ENCODE peak calls at places on chromosome 15, in four cellular contexts. D is fibroblast of lung, X is MM.1S, M is kidney. Z is an unnamed sample.

GRCh38 chr15:50044406-50044805 is 74.6 kb downstream of the ATP8B4 start:
- DNase-seq in M (no peak), D (no peak), X (no peak), Z (no peak)

GRCh38 chr15:25287823-25288222 is 151.0 kb downstream of the UBE3A start:
- DNase-seq in X (no peak), M (no peak), D (no peak), Z (no peak)

GRCh38 chr15:100108846-100109245 is 232.9 kb downstream of the ADAMTS17 start:
- DNase-seq in X (no peak), M (no peak), D (no peak), Z (no peak)

GRCh38 chr15:51869074-51869425 is 39.6 kb downstream of the TMOD3 start:
- DNase-seq in M (no peak), X (no peak), D (peak; percentile 73), Z (peak; percentile 34)

GRCh38 chr15:89429023-89429422 is 67.4 kb downstream of the RHCG start:
- DNase-seq in M (peak; percentile 46), X (no peak), D (no peak), Z (no peak)

GRCh38 chr15:62790531-62790930 is 252.0 kb upstream of the TPM1 start:
- DNase-seq in M (no peak), D (no peak), X (no peak), Z (no peak)

GRCh38 chr15:58038426-58039106 is 26.9 kb downstream of the ALDH1A2 start:
- DNase-seq in D (peak; percentile 75), M (no peak), X (no peak), Z (no peak)

GRCh38 chr15:91694131-91694828 is 159.2 kb upstream of the SLCO3A1 start:
- DNase-seq in X (no peak), D (peak; percentile 71), M (no peak), Z (peak; percentile 13)

GRCh38 chr15:58568157-58568571 is 136.4 kb downstream of the LIPC start:
- DNase-seq in M (no peak), X (peak; percentile 22), D (no peak), Z (no peak)

GRCh38 chr15:67096536-67097294 is 31.3 kb downstream of the SMAD3 start:
- DNase-seq in X (no peak), D (no peak), M (no peak), Z (no peak)

GRCh38 chr15:74635228-74635627 is 19.6 kb downstream of the CLK3 start:
- DNase-seq in X (peak; percentile 76), D (peak; percentile 62), M (no peak), Z (no peak)

GRCh38 chr15:58190419-58190818 is 52.2 kb downstream of the AQP9 start:
- DNase-seq in X (no peak), M (no peak), D (no peak), Z (no peak)

GRCh38 chr15:57857871-57858270 is 151.4 kb downstream of the POLR2M start:
- DNase-seq in D (no peak), X (peak; percentile 22), M (no peak), Z (no peak)

GRCh38 chr15:69979269-69979668 is 118.4 kb downstream of the TLE3 start:
- DNase-seq in M (no peak), X (peak; percentile 75), D (no peak), Z (no peak)

GRCh38 chr15:39084683-39085530 is 496.0 kb upstream of the THBS1 start:
- DNase-seq in D (peak; percentile 91), M (no peak), X (no peak), Z (peak; percentile 96)

GRCh38 chr15:70597056-70597603 is 166.2 kb downstream of the UACA start:
- DNase-seq in M (no peak), X (no peak), D (no peak), Z (no peak)

GRCh38 chr15:58495836-58496501 is 64.2 kb downstream of the LIPC start:
- DNase-seq in D (no peak), X (no peak), M (no peak), Z (no peak)

GRCh38 chr15:76945494-76945893 is 13.9 kb downstream of the RCN2 start:
- DNase-seq in D (peak; percentile 39), X (no peak), M (no peak), Z (no peak)

GRCh38 chr15:91101356-91101920 is 1.4 kb downstream of the SV2B start:
- DNase-seq in D (no peak), M (no peak), X (no peak), Z (no peak)

GRCh38 chr15:70242962-70243685 is 145.4 kb upstream of the TLE3 start:
- DNase-seq in M (peak; percentile 63), D (no peak), X (no peak), Z (no peak)

GRCh38 chr15:54839379-54839778 is 357.4 kb downstream of the RSL24D1 start:
- DNase-seq in D (no peak), X (peak; percentile 73), M (no peak), Z (no peak)

GRCh38 chr15:62275818-62276217 is 110.7 kb upstream of the C2CD4B start:
- DNase-seq in M (no peak), D (no peak), X (no peak), Z (no peak)

GRCh38 chr15:99931703-99932603 is 198.7 kb upstream of the LYSMD4 start:
- DNase-seq in D (no peak), X (no peak), M (no peak), Z (no peak)

GRCh38 chr15:67680645-67681044 is 138.1 kb downstream of the MAP2K5 start:
- DNase-seq in D (peak; percentile 52), M (no peak), X (no peak), Z (peak; percentile 4)

GRCh38 chr15:87916208-87916607 is 340.3 kb downstream of the NTRK3 start:
- DNase-seq in X (no peak), M (no peak), D (no peak), Z (no peak)

GRCh38 chr15:90296996-90297395 is 31.5 kb downstream of the NGRN start:
- DNase-seq in D (no peak), X (peak; percentile 60), M (no peak), Z (no peak)

GRCh38 chr15:52005748-52006701 is 13.0 kb upstream of the MAPK6 start:
- DNase-seq in M (no peak), X (peak; percentile 54), D (peak; percentile 27), Z (no peak)

GRCh38 chr15:100687532-100688215 is 85.3 kb downstream of the ASB7 start:
- DNase-seq in M (no peak), D (peak; percentile 76), X (no peak), Z (peak; percentile 67)

DNA sequence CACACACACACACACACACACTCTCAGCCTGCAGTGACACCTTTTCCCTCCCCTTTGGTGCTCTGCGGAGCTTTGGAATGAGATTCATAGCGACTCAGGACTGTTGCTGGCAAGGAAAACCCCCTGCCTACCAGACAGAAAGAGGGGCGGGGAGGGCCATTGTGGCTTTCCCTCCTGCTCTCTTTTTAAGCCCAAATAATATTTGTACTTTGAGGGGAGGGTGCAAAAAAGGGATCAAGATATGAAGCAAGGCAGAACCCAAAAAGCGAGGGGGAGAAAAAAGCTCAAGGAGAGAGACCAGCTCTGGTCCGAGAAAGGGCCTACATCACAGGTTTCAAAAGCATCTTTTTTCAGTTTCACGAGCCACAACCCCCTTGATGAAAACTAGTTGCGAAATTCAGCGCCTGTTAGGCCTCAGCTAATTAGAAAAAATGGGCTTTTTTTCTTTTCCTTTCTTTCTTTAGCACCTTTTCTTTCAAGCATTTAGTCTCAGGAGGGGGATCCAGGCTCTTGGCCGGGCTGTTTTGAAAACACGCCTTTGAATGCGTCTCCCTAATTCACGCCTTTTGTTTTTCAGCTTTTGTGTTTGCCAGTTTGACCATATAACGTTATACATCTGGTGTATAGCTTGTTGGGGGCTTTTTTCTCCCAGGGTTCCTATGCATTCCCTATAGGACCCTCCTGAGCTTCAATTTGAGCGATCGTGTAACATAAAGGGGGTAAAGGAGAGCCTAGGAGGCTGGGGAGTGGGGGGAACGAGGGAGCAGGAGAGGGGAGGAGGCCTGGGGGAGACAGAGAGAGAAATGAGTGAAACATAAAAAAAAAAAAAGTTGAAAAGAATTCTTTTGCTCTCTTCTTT is 1043.4 kb upstream of the NR2F2 start:
- DNase-seq in X (peak; percentile 64), M (no peak), D (peak; percentile 39), Z (no peak)
- H3K4me3 ChIP-seq in X (no peak overlapping the region), M (no peak overlapping the region), D (no peak overlapping the region), Z (no peak overlapping the region)

GRCh38 chr15:23629234-23629805 is 18.3 kb downstream of the MAGEL2 start:
- DNase-seq in M (no peak), D (no peak), X (peak; percentile 55), Z (no peak)
- H3K4me3 ChIP-seq in M (no peak overlapping the region), D (no peak overlapping the region), X (no peak overlapping the region), Z (no peak overlapping the region)

GRCh38 chr15:71733122-71733521 is 77.2 kb upstream of the NR2E3 start:
- DNase-seq in X (no peak), D (no peak), M (no peak), Z (no peak)
- H3K4me3 ChIP-seq in X (no peak overlapping the region), D (no peak overlapping the region), M (no peak overlapping the region), Z (no peak overlapping the region)

DNA sequence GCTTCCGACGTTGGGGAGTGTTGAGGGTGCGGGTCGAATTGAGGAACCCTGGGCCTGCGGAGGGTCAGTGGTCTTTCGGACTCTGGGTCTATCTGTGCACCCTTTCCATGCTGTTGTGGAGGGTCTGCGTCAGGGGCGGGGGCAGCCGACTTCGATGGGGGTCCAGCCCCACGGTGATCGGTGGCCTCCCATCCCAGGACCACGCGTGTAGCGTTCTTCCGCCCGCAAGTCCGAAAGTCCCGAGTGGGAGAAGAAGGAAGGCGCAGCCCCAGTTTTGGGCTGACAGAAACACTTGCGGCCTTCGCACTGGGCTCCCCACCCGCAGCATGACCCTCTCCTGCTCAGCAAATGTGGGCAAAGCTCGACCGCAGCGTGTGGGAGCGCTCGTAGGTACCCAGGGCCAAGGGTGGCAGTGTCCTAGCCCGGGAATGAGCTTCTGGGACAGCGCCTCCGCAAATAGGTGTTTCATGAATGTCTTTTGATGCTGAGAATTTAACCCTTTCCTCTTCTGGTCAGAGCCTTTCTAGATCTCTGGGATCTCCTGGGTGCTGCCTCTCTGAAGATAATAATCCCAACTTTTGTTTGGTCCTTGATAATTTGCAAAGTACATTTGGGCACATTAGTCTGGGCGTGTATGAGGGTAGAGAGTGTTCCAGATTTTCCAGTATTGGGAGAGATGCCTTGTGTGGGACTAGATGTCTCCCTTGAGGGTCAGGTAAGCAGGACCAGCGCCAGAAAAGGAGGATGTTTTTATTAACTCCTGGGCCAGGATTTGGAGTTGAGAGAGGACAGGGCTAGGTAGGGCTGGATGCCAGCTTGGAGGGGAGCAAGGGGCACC is 2.3 kb upstream of the DLL4 start:
- DNase-seq in X (no peak), M (no peak), D (no peak), Z (no peak)
- H3K4me3 ChIP-seq in X (no peak overlapping the region), M (no peak overlapping the region), D (no peak overlapping the region), Z (no peak overlapping the region)

DNA sequence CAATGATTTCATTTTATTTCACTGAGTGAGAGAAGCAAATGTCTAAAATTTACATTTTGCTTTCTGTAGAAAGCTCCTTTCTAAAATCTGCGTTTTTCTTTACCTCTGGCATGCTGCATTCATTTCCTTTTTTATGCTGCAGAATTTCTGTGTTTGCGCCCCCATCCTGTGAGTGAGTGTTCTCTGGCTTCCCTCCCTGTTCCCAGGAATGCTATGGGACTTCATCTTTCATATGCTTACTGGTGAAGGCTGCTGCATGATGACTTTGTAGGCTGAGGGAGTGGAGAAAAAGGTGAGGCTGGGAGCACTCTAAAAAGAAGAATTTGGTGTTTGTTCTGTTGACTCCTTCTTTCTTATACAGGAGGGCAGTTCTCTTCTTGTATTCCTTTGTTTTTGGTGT is 7.7 kb upstream of the TMC3 start:
- DNase-seq in X (no peak), M (no peak), D (no peak), Z (no peak)
- H3K4me3 ChIP-seq in X (no peak overlapping the region), M (no peak overlapping the region), D (no peak overlapping the region), Z (no peak overlapping the region)

Z was measured in AG09309.